ENCODE peak calls at places on chromosomes 11 and 22, in four cellular contexts. I, A, H and C are unnamed samples.

GRCh38 chr11:77823775-77824174 is 2.8 kb downstream of the AAMDC start:
- DNase-seq in I (no peak), A (no peak), H (no peak), C (no peak)

GRCh38 chr11:102010776-102011500 is 36.3 kb upstream of the CFAP300 start:
- DNase-seq in I (peak), A (peak), H (peak), C (no peak)

GRCh38 chr22:44819966-44820631 is 67.7 kb downstream of the ARHGAP8 start:
- DNase-seq in I (no peak), A (no peak), H (no peak), C (no peak)

GRCh38 chr22:42347281-42347824 is 76.9 kb upstream of the TCF20 start:
- DNase-seq in I (no peak), A (no peak), H (no peak), C (no peak)

GRCh38 chr11:6619021-6619745 is at the start of gene TPP1:
- DNase-seq in I (peak), A (peak), H (peak), C (peak)

GRCh38 chr11:11706022-11706421 is 84.2 kb upstream of the GALNT18 start:
- DNase-seq in I (no peak), A (no peak), H (no peak), C (peak)

GRCh38 chr11:134228625-134229024 is 4.2 kb downstream of the VPS26B start:
- DNase-seq in I (no peak), A (no peak), H (no peak), C (no peak)

GRCh38 chr11:10954184-10954583 is 96.3 kb upstream of the ZBED5 start:
- DNase-seq in I (no peak), A (no peak), H (no peak), C (no peak)

GRCh38 chr11:48107188-48107704 is 109.4 kb upstream of the OR4B1 start:
- DNase-seq in I (no peak), A (no peak), H (no peak), C (no peak)

GRCh38 chr22:44620129-44620840 is 81.7 kb upstream of the PRR5 start:
- DNase-seq in I (no peak), A (peak), H (peak), C (no peak)

GRCh38 chr22:35350539-35351503 is 30.1 kb upstream of the HMOX1 start:
- DNase-seq in I (peak), A (peak), H (peak), C (peak)

GRCh38 chr22:35349368-35349703 is 31.6 kb upstream of the HMOX1 start:
- DNase-seq in I (no peak), A (no peak), H (no peak), C (no peak)

GRCh38 chr22:35348703-35349102 is 32.2 kb upstream of the HMOX1 start:
- DNase-seq in I (no peak), A (no peak), H (no peak), C (no peak)

GRCh38 chr22:35348026-35348590 is 32.8 kb upstream of the HMOX1 start:
- DNase-seq in I (no peak), A (no peak), H (no peak), C (no peak)

DNA sequence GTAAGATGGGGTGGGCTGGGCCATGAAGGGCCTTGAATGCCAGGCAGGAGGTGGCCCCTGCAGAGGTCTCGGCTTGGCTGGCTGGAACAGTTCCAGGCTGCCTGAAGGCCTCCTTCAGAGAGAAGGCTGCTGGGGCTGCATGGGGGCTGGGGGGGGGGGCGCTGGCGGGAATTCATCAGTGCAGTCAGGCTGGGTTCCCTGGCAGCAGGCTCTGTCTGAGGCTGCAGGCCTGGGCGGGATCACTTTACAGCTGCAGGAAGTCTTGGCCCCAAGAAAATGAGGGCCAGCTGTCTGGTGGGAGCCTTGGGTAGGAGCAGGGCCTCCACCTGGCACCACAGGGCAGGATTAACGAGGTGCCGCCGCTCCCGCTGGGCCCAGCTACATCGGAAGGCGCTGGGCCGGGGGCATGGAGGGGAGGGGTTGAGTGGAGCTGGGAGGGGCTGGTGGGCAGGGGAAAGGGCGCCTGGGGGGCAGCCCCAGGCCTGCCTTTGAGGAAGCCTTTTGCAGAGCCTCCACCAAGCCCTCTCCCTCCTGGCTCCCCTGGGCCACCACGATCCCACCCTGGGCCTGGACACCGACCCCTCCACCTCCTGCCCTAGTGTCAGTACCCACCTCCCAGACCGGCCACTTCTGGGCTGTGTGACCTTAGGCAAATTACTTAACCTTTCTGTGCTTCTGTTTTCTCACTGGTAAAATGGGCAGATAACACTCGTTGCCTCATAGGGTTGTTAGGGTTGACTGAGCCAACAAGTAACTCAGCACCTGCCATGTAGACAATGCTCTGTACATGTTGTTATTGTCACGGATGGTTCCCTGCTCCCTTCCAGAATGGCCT is 31.0 kb upstream of the HMOX1 start:
- DNase-seq in I (no peak), A (no peak), H (no peak), C (no peak)
- H3K27ac ChIP-seq in I (peak), A (no peak), H (peak), C (no peak)

GRCh38 chr11:79437981-79438630 is 2.7 kb downstream of the TENM4 start:
- DNase-seq in I (no peak), A (no peak), H (no peak), C (no peak)
- H3K27ac ChIP-seq in I (peak), A (no peak), H (no peak), C (peak)

DNA sequence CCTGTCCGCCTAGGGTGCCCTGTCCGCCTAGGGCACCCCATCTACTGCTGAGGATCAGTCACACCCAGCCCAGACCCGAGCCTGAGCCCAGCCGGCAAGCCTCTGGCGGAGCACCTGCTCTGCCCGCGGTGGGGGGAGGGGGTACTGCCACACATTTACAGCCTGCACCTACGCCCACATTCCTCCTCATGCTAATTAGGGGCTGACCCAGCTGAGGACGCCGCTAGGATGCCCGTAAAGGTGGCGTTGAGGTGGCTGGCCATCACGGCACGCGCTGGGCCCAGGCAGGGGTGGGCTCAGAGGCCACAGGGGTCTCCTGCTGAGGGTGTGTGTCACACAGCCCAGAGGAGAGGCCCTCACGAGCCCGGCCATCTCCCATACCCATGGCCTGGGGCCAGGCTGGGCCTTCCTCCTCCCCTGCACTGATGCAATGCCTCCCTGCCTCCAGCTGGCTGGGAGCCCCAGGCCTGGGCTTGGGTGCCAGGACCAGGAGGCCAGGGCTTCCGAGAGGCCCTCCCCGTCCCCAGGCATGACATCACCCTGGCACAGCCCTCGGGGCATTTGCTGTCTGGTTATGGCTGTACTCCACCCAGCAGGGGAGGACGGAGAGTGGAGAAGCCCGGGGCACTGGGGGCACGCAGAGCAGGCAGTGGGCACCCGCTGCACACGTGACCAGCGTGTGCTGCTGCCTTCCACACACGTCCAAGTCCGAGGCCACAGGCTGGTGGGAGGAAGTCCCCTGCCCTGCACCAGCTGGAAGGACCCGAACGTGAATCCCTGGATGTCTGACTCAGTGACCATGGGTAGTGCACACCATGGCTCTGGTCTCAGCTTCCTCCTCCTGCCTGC is 12.7 kb downstream of the DUSP8 start:
- DNase-seq in I (no peak), A (no peak), H (peak), C (no peak)
- H3K27ac ChIP-seq in I (peak), A (no peak), H (peak), C (peak)

DNA sequence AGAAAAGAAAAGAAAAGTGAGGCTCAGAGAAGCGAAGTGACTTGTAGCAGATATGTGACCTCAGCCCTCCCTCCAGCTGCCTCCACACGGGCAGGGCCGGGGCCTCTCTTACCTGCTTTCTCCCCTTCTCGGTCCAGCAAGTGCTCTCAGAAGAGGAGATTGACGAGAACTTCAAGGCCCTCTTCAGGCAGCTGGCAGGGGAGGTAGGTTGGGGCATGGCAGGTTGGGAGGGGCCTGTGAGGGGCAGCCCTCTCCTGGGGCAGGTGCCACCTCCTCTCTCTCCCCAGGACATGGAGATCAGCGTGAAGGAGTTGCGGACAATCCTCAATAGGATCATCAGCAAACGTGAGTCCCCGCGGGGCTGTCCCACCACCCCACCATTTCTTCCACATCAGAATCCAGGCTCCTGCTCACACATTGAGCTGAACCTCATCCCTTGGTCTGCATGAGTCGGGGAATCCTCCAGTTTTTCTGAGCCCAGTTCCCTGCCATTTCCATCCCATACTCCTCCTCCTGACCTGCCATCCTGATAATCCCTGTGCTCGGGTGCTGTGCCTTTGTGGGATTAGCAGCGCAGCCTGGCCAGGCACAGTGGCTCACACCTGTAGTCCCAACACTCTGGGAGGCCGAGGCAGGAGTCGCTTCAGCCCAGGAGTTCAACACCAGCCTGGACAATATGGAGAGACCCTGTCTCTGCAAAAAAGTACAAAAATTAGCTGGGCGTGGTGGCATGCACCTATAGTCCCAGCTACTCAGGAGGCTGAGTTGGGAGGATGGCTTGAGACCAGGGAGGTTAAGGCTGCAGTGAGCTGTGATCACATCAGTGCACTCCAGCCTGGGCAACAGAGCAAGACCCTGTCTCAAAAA is 26.4 kb downstream of the CAPN1 start:
- DNase-seq in I (no peak), A (no peak), H (no peak), C (no peak)
- H3K27ac ChIP-seq in I (no peak), A (no peak), H (no peak), C (no peak)

DNA sequence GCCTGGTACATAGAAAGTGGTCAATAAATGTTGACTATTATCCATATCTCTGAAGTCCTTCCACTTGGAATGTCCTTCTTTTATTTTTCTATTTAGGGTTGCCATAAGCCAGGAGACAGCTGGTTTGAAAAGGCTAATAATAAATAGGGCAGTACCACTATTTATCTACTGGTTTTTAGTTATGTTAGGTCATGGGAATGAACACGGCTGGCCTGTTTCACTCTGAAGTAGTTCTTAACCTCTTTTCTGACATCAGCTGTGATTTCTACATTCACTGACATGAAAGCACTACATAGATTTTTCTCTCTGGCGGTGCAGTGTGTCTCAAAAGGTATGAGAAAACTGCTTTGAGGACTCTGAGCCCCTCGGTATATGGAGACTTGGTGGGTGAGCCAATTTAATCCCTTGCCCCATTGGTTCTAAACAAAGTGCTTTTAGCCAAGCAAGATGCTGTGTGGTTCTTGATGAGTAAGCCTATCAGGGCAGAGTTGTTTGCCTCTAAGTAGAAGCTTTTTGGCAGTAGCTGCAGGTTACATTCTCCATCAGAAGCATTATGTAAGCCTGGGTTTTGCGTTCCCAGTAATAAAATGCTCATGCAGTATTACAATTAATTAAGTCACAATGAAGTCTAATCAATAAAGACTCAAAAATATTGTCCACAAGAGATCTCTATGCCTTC is 48.7 kb upstream of the APOA1 start:
- DNase-seq in I (peak), A (no peak), H (no peak), C (no peak)
- H3K27ac ChIP-seq in I (no peak), A (no peak), H (no peak), C (no peak)

GRCh38 chr11:33157103-33158027 is 3.9 kb downstream of the CSTF3 start:
- DNase-seq in I (no peak), A (no peak), H (no peak), C (no peak)

GRCh38 chr11:33160587-33160986 is 693 bp downstream of the CSTF3 start:
- DNase-seq in I (no peak), A (no peak), H (no peak), C (no peak)

GRCh38 chr11:33161120-33162005 is at the start of gene CSTF3:
- DNase-seq in I (peak), A (peak), H (peak), C (peak)

GRCh38 chr11:33158596-33158995 is 2.7 kb downstream of the CSTF3 start:
- DNase-seq in I (no peak), A (no peak), H (no peak), C (no peak)

DNA sequence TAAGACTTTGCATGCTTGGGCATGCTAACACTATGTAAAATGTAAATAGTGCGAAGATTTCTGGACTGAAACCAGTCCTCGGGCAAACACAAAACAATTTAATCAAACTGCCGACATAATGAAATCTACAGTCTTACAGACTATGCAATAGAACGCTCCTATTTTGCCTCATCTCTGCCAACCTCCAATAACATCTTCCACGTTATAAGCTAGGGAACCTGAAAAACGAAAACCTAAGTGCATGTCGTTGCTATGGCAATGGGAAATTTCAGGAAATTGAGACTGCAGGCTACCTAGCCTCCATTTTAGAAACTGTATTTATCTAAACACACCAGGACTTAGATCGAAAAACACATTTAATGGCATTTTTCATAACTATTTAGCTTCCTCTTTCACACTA is 1.1 kb downstream of the CSTF3 start:
- DNase-seq in I (no peak), A (no peak), H (peak), C (no peak)
- H3K27ac ChIP-seq in I (no peak), A (no peak), H (peak), C (peak)

DNA sequence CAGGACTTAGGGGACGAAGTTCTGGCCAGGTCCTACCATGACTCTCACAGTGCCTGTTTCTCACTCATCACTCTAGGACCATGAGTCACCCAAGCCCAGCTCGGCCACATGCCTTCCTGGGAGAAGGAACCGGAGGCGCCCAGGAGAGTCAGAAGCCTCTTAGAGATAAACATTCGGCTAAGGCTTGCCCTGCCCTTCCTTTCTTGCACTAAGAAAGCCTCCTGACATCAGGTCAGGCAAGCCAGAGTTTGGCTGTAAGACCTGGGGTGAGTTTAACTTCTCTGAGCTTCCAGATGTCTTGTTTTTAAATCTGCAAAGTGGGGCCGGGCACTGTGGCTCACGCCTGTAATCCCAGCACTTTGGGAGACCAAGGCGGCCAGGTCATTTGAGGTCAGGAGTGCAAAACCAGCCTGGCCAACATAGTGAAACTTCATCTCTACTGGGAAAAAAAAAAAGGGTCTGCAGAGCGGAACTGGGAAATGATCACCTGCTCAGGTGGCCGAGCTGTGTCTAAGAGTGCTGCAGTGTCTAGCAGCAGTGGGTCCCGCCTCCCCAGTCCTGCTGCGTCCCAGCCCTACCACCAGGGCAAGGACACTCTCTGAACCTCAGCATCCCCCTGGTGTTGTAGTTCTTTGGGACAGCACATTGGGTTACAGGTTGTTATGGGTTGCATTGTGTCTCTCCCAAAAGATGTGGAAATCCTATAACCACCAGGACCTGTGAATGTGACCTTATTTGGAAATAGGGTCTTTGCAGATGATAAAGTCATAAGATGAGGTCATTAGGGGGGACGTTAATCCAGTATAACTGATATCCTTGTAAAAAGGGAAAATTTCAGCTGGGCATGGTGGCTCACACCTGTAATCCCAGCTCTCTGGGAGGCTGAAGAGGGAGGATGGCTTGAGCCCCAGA is 1.8 kb upstream of the CARS1 start:
- DNase-seq in I (peak), A (no peak), H (peak), C (peak)
- H3K27ac ChIP-seq in I (peak), A (no peak), H (no peak), C (peak)

DNA sequence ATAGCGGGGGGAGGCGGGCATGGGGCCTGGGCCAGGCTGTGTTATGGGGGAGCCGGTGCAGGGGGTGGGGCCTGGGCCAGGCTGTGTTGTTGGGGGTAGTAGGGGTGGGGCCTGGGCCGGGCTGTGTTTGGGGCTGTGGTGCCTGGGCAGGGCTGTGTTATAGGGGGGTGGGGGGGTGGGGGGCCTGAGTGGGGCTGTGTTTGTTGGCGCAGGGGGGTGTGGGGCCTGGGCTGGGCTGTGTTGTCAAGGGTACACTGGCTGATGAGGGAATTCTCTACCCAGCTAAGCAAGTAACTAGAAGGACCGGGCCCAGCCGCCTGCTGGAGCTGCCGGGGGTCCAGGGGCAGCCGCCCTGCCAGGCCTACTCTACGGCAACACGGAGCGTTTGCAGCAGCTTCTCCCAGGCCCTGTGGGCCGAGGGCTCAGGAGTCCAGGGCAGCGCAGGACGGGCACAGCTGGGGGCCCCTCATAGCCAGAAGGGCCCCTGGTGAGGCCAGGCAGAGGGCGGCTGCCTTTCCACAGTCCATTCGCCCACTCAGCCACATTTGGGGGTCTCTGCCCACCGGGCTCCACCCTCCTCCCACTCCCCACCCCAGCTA is 10.1 kb upstream of the PIM3 start:
- DNase-seq in I (no peak), A (no peak), H (no peak), C (no peak)
- H3K27ac ChIP-seq in I (no peak), A (no peak), H (peak), C (peak)

GRCh38 chr11:66326261-66327111 is 9.6 kb upstream of the CD248 start:
- DNase-seq in I (no peak), A (no peak), H (no peak), C (no peak)

GRCh38 chr11:66328036-66328306 is 8.3 kb downstream of the RIN1 start:
- DNase-seq in I (no peak), A (no peak), H (no peak), C (no peak)

GRCh38 chr11:66327171-66328035 is 8.8 kb downstream of the RIN1 start:
- DNase-seq in I (no peak), A (no peak), H (no peak), C (no peak)

GRCh38 chr11:66329165-66329673 is 7.0 kb downstream of the RIN1 start:
- DNase-seq in I (no peak), A (no peak), H (no peak), C (no peak)

GRCh38 chr11:66328307-66329144 is 7.7 kb downstream of the RIN1 start:
- DNase-seq in I (no peak), A (peak), H (peak), C (no peak)
- H3K27ac ChIP-seq in I (peak), A (no peak), H (peak), C (peak)